ENCODE peak calls at places on chromosomes 7 and 10, in five cellular contexts. A is astrocyte of the cerebellum, Q is mammary epithelial cell, B is transverse colon, P is IMR-90. Y is an unnamed sample.

GRCh38 chr7:108294595-108294994 is 161.6 kb downstream of the NRCAM start:
- DNase-seq in A (no peak), Q (no peak), B (no peak), P (no peak), Y (peak; percentile 45)

GRCh38 chr7:47480576-47481538 is 101.1 kb downstream of the TNS3 start:
- DNase-seq in A (no peak), Q (no peak), B (peak; percentile 33), P (no peak), Y (no peak)

GRCh38 chr7:102230593-102230992 is 56.1 kb upstream of the SH2B2 start:
- DNase-seq in A (no peak), Q (peak; percentile 10), B (no peak), P (peak; percentile 81), Y (peak; percentile 63)

GRCh38 chr7:104536956-104537355 is 208.6 kb downstream of the LHFPL3 start:
- DNase-seq in A (no peak), Q (no peak), B (no peak), P (no peak), Y (no peak)

GRCh38 chr10:48251525-48252353 is 22.8 kb downstream of the FRMPD2 start:
- DNase-seq in A (no peak), Q (peak; percentile 80), B (peak; percentile 16), P (no peak), Y (no peak)

GRCh38 chr10:62332406-62332805 is 41.8 kb upstream of the ZNF365 start:
- DNase-seq in A (no peak), Q (no peak), B (no peak), P (no peak), Y (no peak)

GRCh38 chr10:96395931-96396877 is 37.4 kb upstream of the OPALIN start:
- DNase-seq in A (peak; percentile 57), Q (peak; percentile 43), B (peak; percentile 68), P (peak; percentile 67), Y (peak; percentile 81)

GRCh38 chr10:75281980-75282379 is 46.2 kb upstream of the COMTD1 start:
- DNase-seq in A (no peak), Q (peak; percentile 54), B (no peak), P (no peak), Y (no peak)

GRCh38 chr10:110335314-110336064 is 30.8 kb upstream of the SMNDC1 start:
- DNase-seq in A (no peak), Q (no peak), B (no peak), P (no peak), Y (no peak)

GRCh38 chr7:86643478-86644281 is at the start of gene GRM3:
- DNase-seq in A (no peak), Q (no peak), B (no peak), P (no peak), Y (no peak)
- H3K4me3 ChIP-seq in A (peak within 1 kb of the TSS; percentile 36), Q (no peak within 1 kb of the TSS), B (no peak within 1 kb of the TSS), P (no peak within 1 kb of the TSS), Y (no peak within 1 kb of the TSS)

GRCh38 chr10:126214679-126215078 is 173.6 kb downstream of the ADAM12 start:
- DNase-seq in A (no peak), Q (no peak), B (no peak), P (no peak), Y (no peak)

GRCh38 chr10:126215767-126216166 is 172.5 kb downstream of the ADAM12 start:
- DNase-seq in A (no peak), Q (no peak), B (no peak), P (no peak), Y (no peak)

GRCh38 chr10:126218778-126219649 is 169.3 kb downstream of the ADAM12 start:
- DNase-seq in A (no peak), Q (no peak), B (no peak), P (no peak), Y (no peak)

GRCh38 chr10:126216221-126216701 is 172.0 kb downstream of the ADAM12 start:
- DNase-seq in A (no peak), Q (no peak), B (no peak), P (peak; percentile 28), Y (peak; percentile 47)

GRCh38 chr10:126218174-126218573 is 170.1 kb downstream of the ADAM12 start:
- DNase-seq in A (no peak), Q (no peak), B (no peak), P (no peak), Y (no peak)
- TF ChIP-seq CTCF in A (no peak), Q (no peak), B (no peak), P (no peak), Y (no peak)

DNA sequence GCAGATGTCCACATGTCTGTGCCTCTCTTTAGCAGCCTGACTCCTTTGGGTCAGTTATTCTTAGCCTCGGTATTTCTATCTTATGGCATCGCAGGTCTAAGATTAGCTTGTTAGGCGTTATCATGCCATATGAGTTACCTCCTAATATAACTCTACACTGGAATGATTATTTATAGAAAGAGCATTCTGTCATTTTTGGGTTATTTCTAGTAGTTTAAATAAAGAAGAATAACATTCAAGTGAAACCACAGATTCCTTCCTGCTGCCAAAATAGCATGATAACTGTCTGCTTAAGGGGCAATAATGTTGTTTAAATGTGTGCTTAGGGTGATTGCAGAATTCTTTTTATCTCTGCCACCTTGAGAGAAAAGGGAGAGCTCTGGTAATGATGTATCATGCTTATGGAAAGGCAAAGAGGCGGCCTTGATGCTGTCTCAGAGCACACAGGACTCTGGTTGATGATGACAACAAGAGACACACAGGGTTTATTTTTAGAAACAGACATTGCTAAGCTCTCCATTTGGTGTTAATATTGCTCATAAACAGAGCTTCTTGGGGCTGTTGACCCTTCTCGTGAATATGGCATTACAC is 10.4 kb downstream of the HDAC9 start:
- DNase-seq in A (no peak), Q (no peak), B (no peak), P (peak; percentile 76), Y (no peak)
- H3K4me3 ChIP-seq in A (no peak overlapping the region), Q (no peak overlapping the region), B (no peak overlapping the region), P (no peak overlapping the region), Y (no peak overlapping the region)

GRCh38 chr10:37754538-37755323 is 102.7 kb downstream of the ZNF248 start:
- DNase-seq in A (no peak), Q (peak; percentile 17), B (peak; percentile 24), P (no peak), Y (no peak)
- TF ChIP-seq CTCF in A (no peak), Q (peak; percentile 19), B (peak; percentile 29), P (peak; percentile 42), Y (no peak)

DNA sequence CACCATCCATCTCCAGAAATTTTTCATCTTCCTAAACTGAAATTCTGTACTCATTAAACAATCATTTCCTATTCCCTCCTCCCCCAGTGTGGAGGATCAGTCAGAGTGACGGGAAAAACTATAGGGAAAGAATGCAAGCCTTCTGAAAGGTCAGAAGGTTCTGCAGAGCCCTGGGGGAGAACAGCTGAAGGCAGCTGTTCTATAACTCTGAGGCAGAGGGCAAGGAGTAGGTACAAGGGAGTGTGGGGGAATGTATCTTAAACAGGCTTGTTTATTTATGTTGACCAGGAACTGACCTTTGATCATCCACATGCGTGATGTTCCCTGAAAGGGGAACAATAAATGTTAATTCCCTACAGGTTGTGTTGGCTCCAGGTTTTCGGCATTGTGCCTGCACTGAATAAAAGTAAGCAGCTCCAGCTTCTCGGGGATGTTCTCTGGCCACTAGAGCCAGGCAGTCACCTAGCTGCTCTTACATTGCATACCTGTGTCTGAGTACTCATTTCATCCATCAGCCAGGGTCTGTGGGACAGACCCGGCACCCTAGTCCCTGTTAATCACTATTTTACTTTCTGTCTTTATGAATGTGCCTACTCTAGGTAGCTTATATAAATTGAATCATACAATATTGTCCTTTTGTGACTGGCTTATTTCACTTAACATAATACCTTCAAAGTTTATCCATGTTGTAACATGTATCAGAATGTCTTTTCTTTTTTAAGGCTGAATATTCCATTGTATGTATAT is 5.8 kb downstream of the IFIT1 start:
- DNase-seq in A (no peak), Q (no peak), B (peak; percentile 17), P (peak; percentile 60), Y (peak; percentile 84)
- H3K4me3 ChIP-seq in A (no peak overlapping the region), Q (no peak overlapping the region), B (no peak overlapping the region), P (no peak overlapping the region), Y (no peak overlapping the region)

GRCh38 chr10:63698815-63699205 is 177.6 kb downstream of the REEP3 start:
- DNase-seq in A (no peak), Q (no peak), B (no peak), P (no peak), Y (peak; percentile 36)
- TF ChIP-seq CTCF in A (peak; percentile 9), Q (no peak), B (no peak), P (no peak), Y (peak; percentile 1)

GRCh38 chr7:44046321-44047061 is 2.0 kb downstream of the DBNL start:
- DNase-seq in A (no peak), Q (no peak), B (no peak), P (no peak), Y (no peak)
- H3K4me3 ChIP-seq in A (no peak overlapping the region), Q (no peak overlapping the region), B (no peak overlapping the region), P (no peak overlapping the region), Y (no peak overlapping the region)

DNA sequence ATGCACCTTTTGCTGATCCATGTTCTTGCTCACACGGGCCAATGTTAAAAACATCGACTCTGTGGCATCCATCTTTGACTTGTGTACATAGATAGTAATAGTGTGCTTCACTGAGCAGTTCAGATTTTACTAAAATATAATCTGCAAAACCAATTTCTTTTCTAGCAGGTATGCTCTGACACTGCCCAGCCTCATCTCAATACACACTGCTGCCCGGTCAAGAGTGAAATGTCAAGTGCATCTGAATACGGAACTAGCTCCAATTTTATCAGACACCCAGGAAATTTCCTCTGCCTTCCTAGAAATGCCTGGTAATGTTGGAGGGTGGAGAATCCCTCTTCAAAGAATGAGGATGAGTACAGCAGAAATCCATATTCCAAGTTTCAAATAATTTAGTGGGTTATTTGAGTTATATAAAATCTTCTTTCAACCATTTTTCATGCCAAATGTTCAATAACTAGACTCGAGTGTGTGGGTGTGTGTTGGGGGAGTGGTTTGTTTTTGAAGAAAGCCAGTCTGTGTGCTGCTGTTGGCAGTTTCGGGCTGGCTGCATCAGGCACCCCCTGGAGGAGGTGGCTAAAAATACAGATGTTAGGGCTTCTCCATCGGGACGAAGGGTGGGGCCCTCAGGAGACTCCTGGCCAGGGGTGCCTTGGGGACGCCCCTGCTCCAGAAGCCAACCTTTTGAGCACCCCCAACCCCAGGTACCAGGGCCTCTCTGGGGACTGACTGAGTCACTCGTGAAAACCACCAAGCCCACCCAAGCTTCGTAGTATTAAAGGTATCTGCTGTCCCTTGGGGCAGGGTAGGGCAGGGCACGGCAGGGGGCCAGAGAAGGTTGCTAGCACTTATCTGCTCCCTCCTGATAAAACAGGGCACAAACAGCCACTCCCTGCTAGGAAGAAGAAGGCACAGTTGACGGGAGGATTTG is 15.4 kb downstream of the CTBP2 start:
- DNase-seq in A (no peak), Q (peak; percentile 65), B (no peak), P (peak; percentile 57), Y (peak; percentile 68)
- TF ChIP-seq CTCF in A (peak; percentile 53), Q (peak; percentile 35), B (peak; percentile 32), P (peak; percentile 52), Y (peak; percentile 58)

DNA sequence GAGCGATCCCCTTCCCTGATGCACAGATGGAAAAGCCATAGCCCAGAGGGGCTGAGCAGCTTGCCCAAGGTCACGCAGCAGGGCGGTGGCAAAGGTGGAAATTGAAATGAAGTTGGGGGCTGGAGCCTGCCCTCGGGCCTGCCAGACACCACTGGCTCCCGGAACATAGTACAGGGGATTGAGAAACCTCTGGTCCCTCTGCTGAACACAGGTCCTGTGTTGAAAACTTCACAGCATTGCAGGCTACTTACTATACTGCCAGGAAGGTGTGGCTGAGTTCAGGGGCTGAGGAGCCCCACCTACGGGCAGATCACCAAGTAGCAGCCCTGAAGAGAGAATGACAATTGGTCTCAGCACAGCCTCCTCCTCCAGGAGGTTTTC is 326.7 kb downstream of the PLXNA4 start:
- DNase-seq in A (no peak), Q (peak; percentile 6), B (peak; percentile 57), P (no peak), Y (peak; percentile 16)
- H3K4me3 ChIP-seq in A (no peak overlapping the region), Q (no peak overlapping the region), B (no peak overlapping the region), P (no peak overlapping the region), Y (no peak overlapping the region)

GRCh38 chr7:117791877-117792780 is 81.1 kb downstream of the CTTNBP2 start:
- DNase-seq in A (no peak), Q (no peak), B (peak; percentile 13), P (no peak), Y (no peak)
- TF ChIP-seq CTCF in A (no peak), Q (no peak), B (no peak), P (no peak), Y (no peak)

Y was measured in fibroblast of pulmonary artery.